ENCODE peak calls at places on chromosomes 5 and 9, in five cellular contexts. S, O, Z, V and F are unnamed samples.

GRCh38 chr9:88535226-88535931 is 401 bp downstream of the NXNL2 start:
- DNase-seq in V (no peak), S (no peak), Z (peak), O (peak), F (no peak)

GRCh38 chr5:79962580-79963222 is 28.4 kb downstream of the MTX3 start:
- DNase-seq in Z (no peak), S (no peak), V (no peak), O (no peak), F (no peak)

GRCh38 chr5:178180141-178180863 is 6.9 kb downstream of the GMCL2 start:
- DNase-seq in V (no peak), Z (peak), S (no peak), O (no peak), F (no peak)

GRCh38 chr5:102600964-102601363 is 102.2 kb upstream of the SLCO6A1 start:
- DNase-seq in S (no peak), O (no peak), V (no peak), Z (no peak), F (no peak)

GRCh38 chr9:125258832-125259534 is 2.6 kb upstream of the GAPVD1 start:
- DNase-seq in O (no peak), Z (no peak), S (no peak), V (peak), F (no peak)

GRCh38 chr9:108272350-108272899 is 583.4 kb downstream of the ACTL7B start:
- DNase-seq in Z (peak), V (peak), S (peak), O (peak), F (no peak)

GRCh38 chr5:80408976-80409926 is 1.4 kb downstream of the ZFYVE16 start:
- DNase-seq in V (no peak), O (no peak), Z (peak), S (no peak), F (no peak)

GRCh38 chr5:111748304-111748763 is 8.7 kb downstream of the NREP start:
- DNase-seq in V (no peak), S (no peak), O (no peak), Z (no peak), F (no peak)

GRCh38 chr5:120767171-120767820 is 303.2 kb downstream of the PRR16 start:
- DNase-seq in Z (no peak), O (no peak), S (no peak), V (no peak), F (no peak)

GRCh38 chr9:3054017-3054586 is 210.2 kb upstream of the PUM3 start:
- DNase-seq in O (no peak), V (peak), S (no peak), Z (no peak), F (no peak)

GRCh38 chr5:43772601-43773031 is 169.6 kb downstream of the NNT start:
- DNase-seq in V (no peak), S (no peak), Z (no peak), O (no peak), F (no peak)

GRCh38 chr5:65811004-65811403 is 89.0 kb downstream of the NLN start:
- DNase-seq in V (no peak), Z (no peak), O (no peak), S (no peak), F (no peak)

GRCh38 chr9:27572918-27573698 is at the start of gene C9orf72:
- DNase-seq in V (peak), S (peak), Z (peak), O (peak), F (no peak)

GRCh38 chr9:75147638-75148037 is 59.3 kb downstream of the OSTF1 start:
- DNase-seq in Z (no peak), S (no peak), V (no peak), O (no peak), F (peak)

GRCh38 chr9:132235894-132236661 is 74.2 kb downstream of the NTNG2 start:
- DNase-seq in S (peak), Z (peak), O (peak), V (peak), F (no peak)

GRCh38 chr9:100379862-100380261 is 27.1 kb upstream of the TEX10 start:
- DNase-seq in Z (no peak), S (peak), O (no peak), V (peak), F (no peak)

GRCh38 chr9:27572566-27572917 is 739 bp downstream of the C9orf72 start:
- DNase-seq in O (no peak), V (peak), Z (peak), S (no peak), F (no peak)

GRCh38 chr9:1456301-1456999 is 406.3 kb downstream of the DMRT2 start:
- DNase-seq in Z (no peak), V (no peak), O (no peak), S (no peak), F (no peak)

GRCh38 chr9:111029260-111029659 is 9.0 kb downstream of the LPAR1 start:
- DNase-seq in O (no peak), Z (no peak), V (no peak), S (no peak), F (no peak)

GRCh38 chr9:29039258-29039657 is 1466.0 kb upstream of the C9orf72 start:
- DNase-seq in Z (no peak), S (no peak), V (no peak), O (no peak), F (no peak)

GRCh38 chr5:154862766-154863165 is 4.3 kb downstream of the CNOT8 start:
- DNase-seq in S (no peak), O (no peak), Z (no peak), V (no peak), F (peak)

GRCh38 chr9:117411547-117411946 is 3.3 kb downstream of the ASTN2 start:
- DNase-seq in V (peak), S (peak), Z (peak), O (peak), F (no peak)

GRCh38 chr5:67790390-67790789 is 425.2 kb upstream of the PIK3R1 start:
- DNase-seq in S (no peak), Z (no peak), V (no peak), O (no peak), F (no peak)

GRCh38 chr5:85814596-85814995 is 803.1 kb upstream of the COX7C start:
- DNase-seq in S (no peak), O (no peak), Z (peak), V (no peak), F (no peak)

DNA sequence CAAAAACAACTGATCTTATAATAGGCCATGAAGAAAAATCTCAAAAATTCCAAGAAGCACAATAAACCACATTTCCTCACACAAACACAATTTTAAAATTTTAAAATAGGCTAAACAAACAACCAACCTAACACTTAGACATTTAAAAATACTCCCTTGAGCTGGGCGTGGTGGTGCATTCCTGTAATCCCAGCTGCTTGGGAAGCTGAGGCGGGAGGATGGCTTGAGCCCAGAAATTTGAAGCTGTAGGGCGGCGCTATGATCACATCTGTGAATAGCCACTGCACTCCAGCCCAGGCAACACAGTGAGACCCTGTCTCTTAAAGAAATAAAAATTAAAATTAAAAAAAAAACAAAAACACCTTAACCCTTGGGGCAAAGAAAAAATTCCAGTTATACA is 36.9 kb upstream of the TESK1 start:
- DNase-seq in O (no peak), Z (no peak), S (no peak), V (no peak), F (no peak)
- TF ChIP-seq JUNB in O (no peak), Z (no peak), S (no peak), V (no peak), F (no peak)

GRCh38 chr9:14030350-14030823 is 283.6 kb downstream of the NFIB start:
- DNase-seq in O (no peak), Z (no peak), S (no peak), V (no peak), F (no peak)

GRCh38 chr9:14027114-14027812 is 286.7 kb downstream of the NFIB start:
- DNase-seq in O (no peak), Z (no peak), S (no peak), V (no peak), F (no peak)

GRCh38 chr9:14031015-14031414 is 282.9 kb downstream of the NFIB start:
- DNase-seq in V (no peak), Z (peak), O (no peak), S (no peak), F (no peak)

GRCh38 chr9:14031761-14032279 is 282.1 kb downstream of the NFIB start:
- DNase-seq in V (no peak), O (no peak), S (no peak), Z (no peak), F (no peak)

DNA sequence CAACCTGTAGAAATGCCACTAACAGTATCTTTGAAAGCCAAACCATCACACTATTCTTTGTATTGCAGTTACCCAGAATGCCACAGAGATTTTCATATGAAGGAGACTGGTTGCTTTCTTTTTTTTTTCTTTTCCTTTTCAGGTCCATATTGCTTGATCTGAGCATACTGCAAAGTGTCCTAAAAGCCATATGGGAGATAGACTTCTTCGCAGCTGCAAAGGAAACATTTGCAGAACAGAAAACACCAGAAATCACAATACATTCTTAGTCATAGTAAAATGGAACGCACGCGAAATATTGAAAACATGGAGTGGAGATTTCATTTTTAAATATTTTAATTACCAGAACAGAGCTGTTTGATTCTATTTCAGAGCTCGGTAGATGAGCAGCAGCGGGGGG is 284.1 kb downstream of the NFIB start:
- DNase-seq in O (no peak), Z (no peak), S (no peak), V (no peak), F (no peak)
- H3K4me3 ChIP-seq in O (no peak), Z (no peak), S (no peak), V (no peak), F (no peak)

GRCh38 chr5:138655530-138656245 is 80.5 kb upstream of the HSPA9 start:
- DNase-seq in Z (no peak), V (peak), S (no peak), O (no peak), F (no peak)
- TF ChIP-seq JUNB in Z (no peak), V (no peak), S (no peak), O (no peak), F (no peak)

GRCh38 chr5:3602713-3603502 is 7.3 kb downstream of the IRX1 start:
- DNase-seq in S (no peak), Z (peak), O (peak), V (peak), F (no peak)

GRCh38 chr5:3600106-3600997 is 4.7 kb downstream of the IRX1 start:
- DNase-seq in O (no peak), V (no peak), Z (peak), S (no peak), F (no peak)

GRCh38 chr5:3604501-3604900 is 8.9 kb downstream of the IRX1 start:
- DNase-seq in S (no peak), V (no peak), Z (no peak), O (no peak), F (no peak)

GRCh38 chr5:3601060-3601710 is 5.6 kb downstream of the IRX1 start:
- DNase-seq in S (no peak), Z (no peak), V (no peak), O (no peak), F (no peak)

GRCh38 chr5:3601929-3602712 is 6.5 kb downstream of the IRX1 start:
- DNase-seq in V (no peak), S (no peak), Z (no peak), O (no peak), F (no peak)
- H3K4me3 ChIP-seq in V (no peak), S (no peak), Z (peak), O (no peak), F (no peak)

GRCh38 chr9:69976165-69976564 is 67.5 kb upstream of the MAMDC2 start:
- DNase-seq in O (no peak), Z (no peak), V (no peak), S (no peak), F (no peak)
- TF ChIP-seq JUNB in O (no peak), Z (no peak), V (no peak), S (no peak), F (no peak)

DNA sequence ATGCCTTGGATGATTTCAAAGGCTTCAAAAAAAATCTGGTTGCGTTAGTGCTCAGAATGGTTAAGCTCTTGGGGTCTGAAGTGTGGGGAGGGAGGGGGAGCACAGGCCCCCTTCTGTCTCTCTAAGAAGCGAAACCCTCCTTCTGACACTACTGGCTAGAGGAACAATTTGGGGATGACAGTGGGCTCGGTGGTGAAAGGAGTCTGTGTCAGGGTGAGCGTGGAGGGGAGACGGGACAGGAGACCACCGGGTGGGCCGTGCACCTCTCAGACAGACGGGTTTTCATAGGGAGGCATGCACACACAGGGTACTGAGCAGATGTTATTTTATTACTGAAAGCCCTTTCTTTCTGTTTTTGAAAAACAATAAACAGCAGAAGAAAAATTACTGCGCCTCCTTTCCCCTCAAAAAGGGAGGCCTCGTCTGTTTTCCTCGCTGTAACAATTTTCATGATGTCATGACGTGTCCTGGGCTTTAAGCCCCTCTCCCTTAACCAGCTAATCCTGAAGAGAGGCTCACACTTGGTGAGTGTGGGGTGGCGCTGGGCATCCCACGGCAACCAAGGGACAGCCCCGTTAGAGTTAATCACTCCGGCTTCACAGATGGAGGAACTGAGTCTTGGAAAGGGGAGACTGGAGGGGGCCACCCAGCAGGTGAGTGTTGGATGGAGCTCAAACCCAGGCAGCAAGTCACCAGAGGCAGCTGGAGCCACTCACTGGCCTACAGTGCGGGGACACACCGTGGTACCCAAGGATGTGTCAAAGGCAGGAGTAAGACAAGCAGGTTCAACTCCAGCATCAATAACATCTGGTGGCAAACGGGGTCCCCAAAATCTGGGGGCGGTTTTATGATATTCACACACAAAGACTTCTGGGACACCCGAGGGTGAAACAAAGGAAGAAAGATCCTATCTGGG is 53.4 kb downstream of the PTCH1 start:
- DNase-seq in V (no peak), O (no peak), Z (no peak), S (no peak), F (no peak)
- H3K4me3 ChIP-seq in V (no peak), O (peak), Z (no peak), S (no peak), F (peak)

DNA sequence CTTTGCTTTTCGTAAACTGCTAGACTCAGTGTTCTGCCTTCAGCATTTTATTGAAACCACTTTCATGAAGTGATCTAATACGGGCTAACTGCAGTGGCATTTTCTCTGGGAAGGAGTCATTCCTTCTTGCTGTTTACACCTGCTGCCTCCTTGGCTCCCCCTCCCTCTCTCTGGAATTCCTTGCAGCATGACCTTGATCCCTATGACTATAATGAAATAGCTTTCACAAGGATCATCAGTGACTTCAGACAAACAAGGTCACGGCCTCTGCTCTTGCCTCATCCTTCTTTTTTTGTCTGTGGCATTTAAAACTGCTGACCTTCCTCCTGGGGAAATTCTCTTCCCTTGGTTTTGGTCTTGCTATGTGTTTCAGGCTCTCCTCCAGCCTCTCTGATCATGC is 90.2 kb downstream of the ZNF462 start:
- DNase-seq in S (peak), V (no peak), Z (peak), O (no peak), F (no peak)
- TF ChIP-seq JUNB in S (peak), V (no peak), Z (no peak), O (no peak), F (no peak)